ENCODE peak calls at places on chromosomes 3 and 15, in four cellular contexts. E is HCEC 1CT; M is stimulated activated CD4-positive, alpha-beta T cell treated with anti-CD3 and anti-CD28 coated beads, Interleukin-1b, Interleukin-23, amount 100 ng/mL, for 1 hour; Z is EL. W is an unnamed sample.

GRCh38 chr15:78204351-78205309 is 29.7 kb downstream of the ACSBG1 start:
- DNase-seq in M (no peak), Z (no peak), E (no peak), W (no peak)

GRCh38 chr3:64533565-64534317 is 154.1 kb downstream of the ADAMTS9 start:
- DNase-seq in E (peak; percentile 80), Z (peak; percentile 72), M (no peak), W (peak; percentile 89)

GRCh38 chr15:40999190-40999589 is 45.9 kb downstream of the CHAC1 start:
- DNase-seq in E (peak; percentile 97), Z (peak; percentile 88), M (no peak), W (no peak)

GRCh38 chr3:73324203-73325155 is 263.0 kb downstream of the EBLN2 start:
- DNase-seq in E (no peak), M (no peak), Z (no peak), W (peak; percentile 78)

GRCh38 chr3:135329479-135329878 is 534.4 kb downstream of the EPHB1 start:
- DNase-seq in Z (no peak), E (no peak), M (no peak), W (no peak)

GRCh38 chr3:184235381-184236032 is 6.1 kb downstream of the VWA5B2 start:
- DNase-seq in E (no peak), Z (no peak), M (no peak), W (no peak)

GRCh38 chr15:20345401-20345958 is 196.1 kb downstream of the GOLGA6L6 start:
- DNase-seq in Z (no peak), E (no peak), M (no peak), W (peak; percentile 59)

GRCh38 chr3:81716870-81717509 is 44.5 kb downstream of the GBE1 start:
- DNase-seq in M (no peak), Z (no peak), E (peak; percentile 64), W (peak; percentile 11)

GRCh38 chr3:184176377-184177330 is 2.0 kb downstream of the AP2M1 start:
- DNase-seq in E (peak; percentile 98), Z (peak; percentile 99), M (no peak), W (peak; percentile 90)